ENCODE peak calls at places on chromosome 18, in eight cellular contexts. One of them, this sample, is unnamed. For H3K4me1 and H3K9me3, the result is how much of the 10 kb centered on the place peaks cover.

GRCh38 chr18:50662177-50662576 is 102.3 kb downstream of the MAPK4 start:
- DNase-seq in mammary epithelial cell: peak
- DNase-seq in endodermal cell: peak
- DNase-seq in A549: no peak
- DNase-seq in right lobe of liver: no peak
- DNase-seq in BE2C: no peak
- DNase-seq in prostate gland: no peak
- DNase-seq in neural progenitor cell: peak
- DNase-seq in this sample: no peak

GRCh38 chr18:55592572-55592971 is 4.6 kb upstream of the TCF4 start:
- DNase-seq in mammary epithelial cell: no peak
- DNase-seq in endodermal cell: no peak
- DNase-seq in A549: no peak
- DNase-seq in right lobe of liver: no peak
- DNase-seq in BE2C: no peak
- DNase-seq in prostate gland: no peak
- DNase-seq in neural progenitor cell: no peak
- DNase-seq in this sample: no peak

GRCh38 chr18:55034742-55035141 is 75.5 kb upstream of the CCDC68 start:
- DNase-seq in mammary epithelial cell: no peak
- DNase-seq in endodermal cell: no peak
- DNase-seq in A549: no peak
- DNase-seq in right lobe of liver: no peak
- DNase-seq in BE2C: no peak
- DNase-seq in prostate gland: no peak
- DNase-seq in neural progenitor cell: no peak
- DNase-seq in this sample: no peak

GRCh38 chr18:9612215-9612830 is 2.0 kb downstream of the PPP4R1 start:
- DNase-seq in mammary epithelial cell: peak
- DNase-seq in endodermal cell: no peak
- DNase-seq in A549: peak
- DNase-seq in right lobe of liver: no peak
- DNase-seq in BE2C: peak
- DNase-seq in prostate gland: peak
- DNase-seq in neural progenitor cell: peak
- DNase-seq in this sample: peak

GRCh38 chr18:33210575-33211189 is 229.8 kb downstream of the CCDC178 start:
- DNase-seq in mammary epithelial cell: peak
- DNase-seq in endodermal cell: peak
- DNase-seq in A549: no peak
- DNase-seq in right lobe of liver: no peak
- DNase-seq in BE2C: peak
- DNase-seq in prostate gland: no peak
- DNase-seq in neural progenitor cell: peak
- DNase-seq in this sample: no peak

GRCh38 chr18:30086351-30086750 is 956.2 kb downstream of the DSC3 start:
- DNase-seq in mammary epithelial cell: no peak
- DNase-seq in endodermal cell: no peak
- DNase-seq in A549: no peak
- DNase-seq in right lobe of liver: no peak
- DNase-seq in BE2C: no peak
- DNase-seq in prostate gland: no peak
- DNase-seq in neural progenitor cell: no peak
- DNase-seq in this sample: no peak

GRCh38 chr18:452801-453200 is 47.7 kb downstream of the COLEC12 start:
- DNase-seq in mammary epithelial cell: no peak
- DNase-seq in endodermal cell: no peak
- DNase-seq in A549: no peak
- DNase-seq in right lobe of liver: no peak
- DNase-seq in BE2C: no peak
- DNase-seq in prostate gland: no peak
- DNase-seq in neural progenitor cell: no peak
- DNase-seq in this sample: no peak

GRCh38 chr18:13800505-13801259 is 23.3 kb upstream of the MC5R start:
- DNase-seq in mammary epithelial cell: peak
- DNase-seq in endodermal cell: peak
- DNase-seq in A549: peak
- DNase-seq in right lobe of liver: peak
- DNase-seq in BE2C: peak
- DNase-seq in prostate gland: peak
- DNase-seq in neural progenitor cell: peak
- DNase-seq in this sample: peak

DNA sequence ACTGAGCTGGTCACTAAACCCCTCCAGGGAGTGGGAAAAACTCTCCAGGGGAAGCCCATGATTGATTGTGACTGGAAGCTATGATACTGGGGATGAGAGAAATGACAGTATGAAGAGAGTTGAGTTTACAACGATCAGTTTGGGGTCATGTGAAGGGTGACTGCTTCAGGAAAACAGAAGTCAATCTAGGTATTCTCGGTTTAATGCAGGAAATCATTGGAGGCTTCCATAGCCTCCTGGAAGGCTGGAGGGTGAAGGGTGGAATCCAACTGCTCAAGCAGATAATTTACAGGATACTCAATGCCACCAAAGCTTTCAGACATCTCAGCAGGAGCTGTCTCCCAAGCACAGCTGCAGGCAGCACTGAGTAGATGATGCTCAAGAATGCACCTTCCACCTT is 154.6 kb downstream of the ZNF516 start:
- DNase-seq in mammary epithelial cell: no peak
- DNase-seq in endodermal cell: no peak
- DNase-seq in A549: no peak
- DNase-seq in right lobe of liver: no peak
- DNase-seq in BE2C: no peak
- DNase-seq in prostate gland: no peak
- DNase-seq in neural progenitor cell: no peak
- DNase-seq in this sample: no peak
- H3K4me1 ChIP-seq in mammary epithelial cell: under half
- H3K4me1 ChIP-seq in endodermal cell: under half
- H3K4me1 ChIP-seq in A549: under half
- H3K4me1 ChIP-seq in right lobe of liver: under half
- H3K4me1 ChIP-seq in BE2C: under half
- H3K4me1 ChIP-seq in prostate gland: under half
- H3K4me1 ChIP-seq in neural progenitor cell: under half
- H3K4me1 ChIP-seq in this sample: under half

GRCh38 chr18:76476665-76477561 is 18.1 kb downstream of the ZNF516 start:
- DNase-seq in mammary epithelial cell: no peak
- DNase-seq in endodermal cell: no peak
- DNase-seq in A549: peak
- DNase-seq in right lobe of liver: no peak
- DNase-seq in BE2C: no peak
- DNase-seq in prostate gland: no peak
- DNase-seq in neural progenitor cell: no peak
- DNase-seq in this sample: no peak
- H3K9me3 ChIP-seq in mammary epithelial cell: under half
- H3K9me3 ChIP-seq in endodermal cell: under half
- H3K9me3 ChIP-seq in A549: under half
- H3K9me3 ChIP-seq in right lobe of liver: under half
- H3K9me3 ChIP-seq in BE2C: under half
- H3K9me3 ChIP-seq in prostate gland: under half
- H3K9me3 ChIP-seq in neural progenitor cell: under half
- H3K9me3 ChIP-seq in this sample: under half

GRCh38 chr18:64119916-64120315 is 29.0 kb downstream of the LINC00305 start:
- DNase-seq in mammary epithelial cell: no peak
- DNase-seq in endodermal cell: no peak
- DNase-seq in A549: no peak
- DNase-seq in right lobe of liver: no peak
- DNase-seq in BE2C: no peak
- DNase-seq in prostate gland: no peak
- DNase-seq in neural progenitor cell: no peak
- DNase-seq in this sample: no peak
- TF ChIP-seq CTCF in mammary epithelial cell: no peak
- TF ChIP-seq CTCF in endodermal cell: peak
- TF ChIP-seq CTCF in A549: peak
- TF ChIP-seq CTCF in right lobe of liver: peak
- TF ChIP-seq CTCF in BE2C: no peak
- TF ChIP-seq CTCF in prostate gland: no peak
- TF ChIP-seq CTCF in neural progenitor cell: peak
- TF ChIP-seq CTCF in this sample: no peak

GRCh38 chr18:75208055-75208835 is 694 bp downstream of the PTGR3 start:
- DNase-seq in mammary epithelial cell: peak
- DNase-seq in endodermal cell: peak
- DNase-seq in A549: no peak
- DNase-seq in right lobe of liver: peak
- DNase-seq in BE2C: peak
- DNase-seq in prostate gland: peak
- DNase-seq in neural progenitor cell: peak
- DNase-seq in this sample: peak
- H3K4me1 ChIP-seq in mammary epithelial cell: under half
- H3K4me1 ChIP-seq in endodermal cell: under half
- H3K4me1 ChIP-seq in A549: under half
- H3K4me1 ChIP-seq in right lobe of liver: under half
- H3K4me1 ChIP-seq in BE2C: under half
- H3K4me1 ChIP-seq in prostate gland: under half
- H3K4me1 ChIP-seq in neural progenitor cell: under half
- H3K4me1 ChIP-seq in this sample: under half

GRCh38 chr18:71321319-71321718 is 1032.5 kb downstream of the SOCS6 start:
- DNase-seq in mammary epithelial cell: no peak
- DNase-seq in endodermal cell: no peak
- DNase-seq in A549: no peak
- DNase-seq in right lobe of liver: no peak
- DNase-seq in BE2C: no peak
- DNase-seq in prostate gland: no peak
- DNase-seq in neural progenitor cell: no peak
- DNase-seq in this sample: no peak
- H3K9me3 ChIP-seq in mammary epithelial cell: under half
- H3K9me3 ChIP-seq in endodermal cell: half or more
- H3K9me3 ChIP-seq in A549: under half
- H3K9me3 ChIP-seq in right lobe of liver: under half
- H3K9me3 ChIP-seq in BE2C: under half
- H3K9me3 ChIP-seq in prostate gland: under half
- H3K9me3 ChIP-seq in neural progenitor cell: under half
- H3K9me3 ChIP-seq in this sample: under half

GRCh38 chr18:31679806-31680793 is 4.3 kb downstream of the B4GALT6 start:
- DNase-seq in mammary epithelial cell: peak
- DNase-seq in endodermal cell: peak
- DNase-seq in A549: no peak
- DNase-seq in right lobe of liver: peak
- DNase-seq in BE2C: no peak
- DNase-seq in prostate gland: no peak
- DNase-seq in neural progenitor cell: no peak
- DNase-seq in this sample: no peak

GRCh38 chr18:31678425-31678824 is 6.0 kb downstream of the B4GALT6 start:
- DNase-seq in mammary epithelial cell: no peak
- DNase-seq in endodermal cell: no peak
- DNase-seq in A549: no peak
- DNase-seq in right lobe of liver: no peak
- DNase-seq in BE2C: no peak
- DNase-seq in prostate gland: no peak
- DNase-seq in neural progenitor cell: no peak
- DNase-seq in this sample: no peak

GRCh38 chr18:31683106-31683505 is 1.3 kb downstream of the B4GALT6 start:
- DNase-seq in mammary epithelial cell: no peak
- DNase-seq in endodermal cell: no peak
- DNase-seq in A549: no peak
- DNase-seq in right lobe of liver: no peak
- DNase-seq in BE2C: no peak
- DNase-seq in prostate gland: no peak
- DNase-seq in neural progenitor cell: peak
- DNase-seq in this sample: no peak

GRCh38 chr18:31679133-31679731 is 5.1 kb downstream of the B4GALT6 start:
- DNase-seq in mammary epithelial cell: peak
- DNase-seq in endodermal cell: no peak
- DNase-seq in A549: peak
- DNase-seq in right lobe of liver: no peak
- DNase-seq in BE2C: no peak
- DNase-seq in prostate gland: no peak
- DNase-seq in neural progenitor cell: no peak
- DNase-seq in this sample: no peak

GRCh38 chr18:31680836-31681568 is 3.4 kb downstream of the B4GALT6 start:
- DNase-seq in mammary epithelial cell: peak
- DNase-seq in endodermal cell: no peak
- DNase-seq in A549: peak
- DNase-seq in right lobe of liver: no peak
- DNase-seq in BE2C: peak
- DNase-seq in prostate gland: no peak
- DNase-seq in neural progenitor cell: no peak
- DNase-seq in this sample: no peak
- TF ChIP-seq CTCF in mammary epithelial cell: peak
- TF ChIP-seq CTCF in endodermal cell: peak
- TF ChIP-seq CTCF in A549: no peak
- TF ChIP-seq CTCF in right lobe of liver: peak
- TF ChIP-seq CTCF in BE2C: peak
- TF ChIP-seq CTCF in prostate gland: no peak
- TF ChIP-seq CTCF in neural progenitor cell: peak
- TF ChIP-seq CTCF in this sample: no peak

DNA sequence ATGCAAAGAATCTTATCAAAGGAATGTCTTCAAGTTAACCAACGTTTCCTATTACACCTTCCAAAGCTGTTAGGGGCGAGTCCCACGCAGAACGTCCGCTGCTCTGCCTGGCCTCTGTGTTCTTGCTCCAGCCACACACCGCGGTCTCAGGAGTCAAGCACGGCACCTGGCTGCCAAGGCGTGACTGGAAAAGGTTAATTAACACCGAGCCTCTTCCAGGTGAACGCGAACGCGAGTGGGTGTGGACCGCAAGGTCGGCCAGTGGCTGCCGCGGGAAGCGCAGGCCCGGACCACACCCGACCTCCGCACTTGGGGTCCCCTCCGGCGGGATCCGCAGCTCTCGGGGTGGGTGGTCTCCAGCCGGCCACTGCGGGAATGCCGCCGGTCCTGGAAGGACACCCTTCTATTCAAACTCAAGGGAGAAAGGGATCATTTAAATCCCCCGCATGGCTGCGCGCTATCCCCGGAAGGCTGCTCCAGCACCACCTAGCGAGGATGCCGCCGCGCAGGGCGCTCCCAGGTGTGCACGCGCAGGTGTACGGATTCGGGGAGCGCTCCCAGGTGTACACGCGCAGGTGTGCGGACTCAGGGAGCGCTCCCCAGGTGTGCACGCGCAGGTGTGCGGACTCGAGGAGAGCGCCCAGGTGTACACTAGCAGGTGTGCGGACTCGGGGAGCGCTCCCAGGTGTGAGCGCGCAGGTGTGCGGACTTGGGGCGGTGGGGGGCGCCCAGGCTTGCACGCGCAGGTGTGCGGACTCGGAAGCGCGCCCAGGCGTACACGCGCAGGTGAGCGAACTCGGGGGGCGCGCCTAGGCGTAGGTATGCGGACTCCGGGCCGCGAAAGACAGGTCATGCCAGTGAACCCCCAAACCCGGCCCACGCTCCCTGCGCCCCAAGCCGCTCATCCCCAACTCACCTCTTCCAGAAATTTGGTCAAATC is 662 bp downstream of the CYB5A start:
- DNase-seq in mammary epithelial cell: peak
- DNase-seq in endodermal cell: peak
- DNase-seq in A549: no peak
- DNase-seq in right lobe of liver: no peak
- DNase-seq in BE2C: no peak
- DNase-seq in prostate gland: peak
- DNase-seq in neural progenitor cell: peak
- DNase-seq in this sample: peak
- H3K4me1 ChIP-seq in mammary epithelial cell: under half
- H3K4me1 ChIP-seq in endodermal cell: under half
- H3K4me1 ChIP-seq in A549: half or more
- H3K4me1 ChIP-seq in right lobe of liver: under half
- H3K4me1 ChIP-seq in BE2C: under half
- H3K4me1 ChIP-seq in prostate gland: under half
- H3K4me1 ChIP-seq in neural progenitor cell: under half
- H3K4me1 ChIP-seq in this sample: under half

This sample was measured in mucosa of descending colon.